ENCODE peak calls at places on chromosomes 2 and 18, in four cellular contexts. P is NCI-H1092 treated with DMSO at 0.1 percent for 48 hours; Q is stimulated activated CD4-positive, alpha-beta T cell treated with anti-CD3 and anti-CD28 coated beads, Interleukin-4, amount 100 ng/mL, for 24 hours; A is activated naive CD8-positive, alpha-beta T cell treated with anti-CD3 and anti-CD28 coated beads for 36 hours. Y is an unnamed sample.

GRCh38 chr2:100262555-100263320 is 59.6 kb downstream of the LONRF2 start:
- DNase-seq in Q (peak), A (peak), P (peak), Y (peak)

GRCh38 chr2:8872821-8873432 is 35.5 kb upstream of the KIDINS220 start:
- DNase-seq in A (no peak), P (peak), Q (no peak), Y (no peak)

GRCh38 chr2:28449489-28450395 is 46.1 kb upstream of the PLB1 start:
- DNase-seq in P (no peak), A (peak), Q (peak), Y (no peak)

GRCh38 chr2:96413067-96413722 is 77.6 kb downstream of the NCAPH start:
- DNase-seq in Q (no peak), A (no peak), P (no peak), Y (no peak)

GRCh38 chr18:2898131-2898640 is 51.4 kb downstream of the EMILIN2 start:
- DNase-seq in A (no peak), P (no peak), Q (no peak), Y (no peak)

GRCh38 chr2:191806396-191806795 is 40.5 kb downstream of the CAVIN2 start:
- DNase-seq in Q (no peak), A (no peak), P (no peak), Y (no peak)

GRCh38 chr2:20571231-20571630 is 79.7 kb downstream of the HS1BP3 start:
- DNase-seq in P (no peak), Q (no peak), A (no peak), Y (no peak)

GRCh38 chr2:138470941-138471340 is 30.6 kb upstream of the SPOPL start:
- DNase-seq in A (no peak), Q (no peak), P (no peak), Y (no peak)

GRCh38 chr2:12589802-12590320 is 126.9 kb upstream of the TRIB2 start:
- DNase-seq in P (no peak), Q (no peak), A (no peak), Y (no peak)

GRCh38 chr18:44969214-44969842 is 288.6 kb downstream of the SETBP1 start:
- DNase-seq in P (no peak), A (no peak), Q (no peak), Y (no peak)

GRCh38 chr2:242040303-242040655 is 170.8 kb downstream of the RTP5 start:
- DNase-seq in Q (no peak), P (no peak), A (no peak), Y (no peak)

GRCh38 chr2:197034969-197035368 is 108.5 kb upstream of the PGAP1 start:
- DNase-seq in A (no peak), Q (no peak), P (no peak), Y (no peak)

GRCh38 chr18:76697441-76697901 is 124.9 kb upstream of the ZNF236 start:
- DNase-seq in Q (no peak), P (no peak), A (no peak), Y (no peak)

GRCh38 chr18:389658-390357 is 110.7 kb downstream of the COLEC12 start:
- DNase-seq in A (peak), P (no peak), Q (no peak), Y (no peak)

GRCh38 chr2:85269959-85270358 is 57.8 kb downstream of the TGOLN2 start:
- DNase-seq in Q (no peak), A (no peak), P (peak), Y (no peak)

GRCh38 chr2:232870766-232871371 is 805 bp downstream of the SNORC start:
- DNase-seq in Q (no peak), P (no peak), A (no peak), Y (no peak)

GRCh38 chr2:40352321-40353099 is 99.4 kb downstream of the SLC8A1 start:
- DNase-seq in P (no peak), A (no peak), Q (no peak), Y (no peak)

GRCh38 chr2:59383473-59383872 is 1142.3 kb upstream of the FANCL start:
- DNase-seq in P (peak), A (no peak), Q (no peak), Y (no peak)

GRCh38 chr2:167264380-167264779 is 376.1 kb downstream of the XIRP2 start:
- DNase-seq in A (no peak), Q (no peak), P (peak), Y (no peak)

GRCh38 chr18:2979027-2979570 is 33.8 kb downstream of the LPIN2 start:
- DNase-seq in P (no peak), Q (no peak), A (no peak), Y (no peak)

GRCh38 chr2:44130441-44130840 is 38.2 kb upstream of the PPM1B start:
- DNase-seq in A (no peak), Q (no peak), P (no peak), Y (no peak)

GRCh38 chr18:55406374-55407045 is 181.5 kb downstream of the TCF4 start:
- DNase-seq in P (peak), Q (no peak), A (no peak), Y (no peak)

GRCh38 chr2:154264024-154264423 is 392.3 kb downstream of the GALNT13 start:
- DNase-seq in P (no peak), A (no peak), Q (no peak), Y (no peak)

GRCh38 chr2:217899231-217900009 is 103.4 kb downstream of the TNS1 start:
- DNase-seq in P (no peak), A (no peak), Q (no peak), Y (peak)

GRCh38 chr2:223744580-223744979 is 92.8 kb downstream of the AP1S3 start:
- DNase-seq in P (no peak), Q (no peak), A (no peak), Y (no peak)

GRCh38 chr2:148742373-148742772 is 97.8 kb downstream of the EPC2 start:
- DNase-seq in Q (no peak), P (no peak), A (no peak), Y (no peak)

GRCh38 chr2:36650031-36650430 is 46.5 kb upstream of the VIT start:
- DNase-seq in A (peak), P (no peak), Q (no peak), Y (no peak)

GRCh38 chr18:9066817-9067306 is 35.6 kb upstream of the NDUFV2 start:
- DNase-seq in Q (no peak), A (no peak), P (no peak), Y (no peak)

GRCh38 chr2:134272831-134273230 is 19.0 kb downstream of the MGAT5 start:
- DNase-seq in Q (no peak), A (no peak), P (no peak), Y (no peak)

GRCh38 chr2:83051538-83052192 is 1407.4 kb downstream of the SUCLG1 start:
- DNase-seq in A (no peak), P (no peak), Q (no peak), Y (no peak)

GRCh38 chr18:21479721-21480120 is 120.8 kb downstream of the ESCO1 start:
- DNase-seq in Q (no peak), A (no peak), P (no peak), Y (no peak)

GRCh38 chr2:232304236-232304635 is 74.3 kb upstream of the ALPP start:
- DNase-seq in Q (no peak), A (no peak), P (no peak), Y (no peak)

GRCh38 chr18:60070631-60071030 is 170.8 kb downstream of the PMAIP1 start:
- DNase-seq in P (no peak), Q (no peak), A (no peak), Y (no peak)

GRCh38 chr2:172285010-172285621 is 142.3 kb upstream of the ITGA6 start:
- DNase-seq in P (no peak), A (no peak), Q (no peak), Y (peak)

GRCh38 chr2:10169053-10169578 is 46.6 kb downstream of the RRM2 start:
- DNase-seq in P (no peak), A (no peak), Q (no peak), Y (no peak)

GRCh38 chr2:38264649-38265322 is 112.3 kb downstream of the ATL2 start:
- DNase-seq in P (no peak), Q (no peak), A (no peak), Y (no peak)